ENCODE peak calls at places on chromosomes 16 and 17, in four cellular contexts. One of them, this sample, is unnamed.

GRCh38 chr16:61871837-61872777 is 164.1 kb downstream of the CDH8 start:
- DNase-seq in astrocyte: no peak
- DNase-seq in A673: no peak
- DNase-seq in dorsolateral prefrontal cortex: no peak
- DNase-seq in this sample: no peak

GRCh38 chr16:87951550-87952538 is 610 bp downstream of the BANP start:
- DNase-seq in astrocyte: no peak
- DNase-seq in A673: peak; percentile 38
- DNase-seq in dorsolateral prefrontal cortex: no peak
- DNase-seq in this sample: no peak

GRCh38 chr16:88694221-88695087 is 8.1 kb upstream of the SNAI3 start:
- DNase-seq in astrocyte: no peak
- DNase-seq in A673: no peak
- DNase-seq in dorsolateral prefrontal cortex: no peak
- DNase-seq in this sample: no peak

GRCh38 chr17:68394608-68395331 is 62.5 kb downstream of the WIPI1 start:
- DNase-seq in astrocyte: no peak
- DNase-seq in A673: no peak
- DNase-seq in dorsolateral prefrontal cortex: no peak
- DNase-seq in this sample: no peak

GRCh38 chr16:23608194-23608593 is 12.1 kb upstream of the NDUFAB1 start:
- DNase-seq in astrocyte: peak; percentile 60
- DNase-seq in A673: no peak
- DNase-seq in dorsolateral prefrontal cortex: no peak
- DNase-seq in this sample: peak; percentile 83

GRCh38 chr17:385195-385835 is 32.7 kb upstream of the RPH3AL start:
- DNase-seq in astrocyte: no peak
- DNase-seq in A673: peak; percentile 68
- DNase-seq in dorsolateral prefrontal cortex: no peak
- DNase-seq in this sample: peak; percentile 10

GRCh38 chr17:58402047-58402446 is 15.3 kb downstream of the RNF43 start:
- DNase-seq in astrocyte: peak; percentile 90
- DNase-seq in A673: no peak
- DNase-seq in dorsolateral prefrontal cortex: no peak
- DNase-seq in this sample: no peak

GRCh38 chr17:17819561-17819995 is 17.2 kb downstream of the SREBF1 start:
- DNase-seq in astrocyte: peak; percentile 84
- DNase-seq in A673: peak; percentile 82
- DNase-seq in dorsolateral prefrontal cortex: peak; percentile 76
- DNase-seq in this sample: peak; percentile 93

GRCh38 chr16:46757339-46758050 is 9.4 kb upstream of the MYLK3 start:
- DNase-seq in astrocyte: no peak
- DNase-seq in A673: no peak
- DNase-seq in dorsolateral prefrontal cortex: no peak
- DNase-seq in this sample: no peak

GRCh38 chr17:28346746-28347246 is 10.5 kb downstream of the POLDIP2 start:
- DNase-seq in astrocyte: no peak
- DNase-seq in A673: no peak
- DNase-seq in dorsolateral prefrontal cortex: no peak
- DNase-seq in this sample: no peak

GRCh38 chr17:59331929-59332889 is 754 bp downstream of the YPEL2 start:
- DNase-seq in astrocyte: no peak
- DNase-seq in A673: no peak
- DNase-seq in dorsolateral prefrontal cortex: no peak
- DNase-seq in this sample: no peak

GRCh38 chr16:19841184-19841583 is 43.5 kb downstream of the GPRC5B start:
- DNase-seq in astrocyte: no peak
- DNase-seq in A673: no peak
- DNase-seq in dorsolateral prefrontal cortex: no peak
- DNase-seq in this sample: no peak

GRCh38 chr17:57033296-57033695 is 51.8 kb upstream of the AKAP1 start:
- DNase-seq in astrocyte: no peak
- DNase-seq in A673: no peak
- DNase-seq in dorsolateral prefrontal cortex: no peak
- DNase-seq in this sample: no peak

GRCh38 chr16:73771676-73772075 is 524.9 kb upstream of the PSMD7 start:
- DNase-seq in astrocyte: peak; percentile 25
- DNase-seq in A673: no peak
- DNase-seq in dorsolateral prefrontal cortex: no peak
- DNase-seq in this sample: no peak

GRCh38 chr17:80968602-80969029 is 23.0 kb upstream of the CHMP6 start:
- DNase-seq in astrocyte: peak; percentile 37
- DNase-seq in A673: peak; percentile 71
- DNase-seq in dorsolateral prefrontal cortex: peak; percentile 73
- DNase-seq in this sample: no peak

GRCh38 chr16:17471745-17472075 is 950 bp upstream of the XYLT1 start:
- DNase-seq in astrocyte: peak; percentile 68
- DNase-seq in A673: no peak
- DNase-seq in dorsolateral prefrontal cortex: no peak
- DNase-seq in this sample: no peak

GRCh38 chr16:17474037-17474436 is 3.3 kb upstream of the XYLT1 start:
- DNase-seq in astrocyte: no peak
- DNase-seq in A673: no peak
- DNase-seq in dorsolateral prefrontal cortex: no peak
- DNase-seq in this sample: no peak

GRCh38 chr16:17476414-17477259 is 5.9 kb upstream of the XYLT1 start:
- DNase-seq in astrocyte: peak; percentile 60
- DNase-seq in A673: peak; percentile 32
- DNase-seq in dorsolateral prefrontal cortex: no peak
- DNase-seq in this sample: peak; percentile 43

GRCh38 chr16:17475104-17475503 is 4.3 kb upstream of the XYLT1 start:
- DNase-seq in astrocyte: no peak
- DNase-seq in A673: no peak
- DNase-seq in dorsolateral prefrontal cortex: no peak
- DNase-seq in this sample: no peak

DNA sequence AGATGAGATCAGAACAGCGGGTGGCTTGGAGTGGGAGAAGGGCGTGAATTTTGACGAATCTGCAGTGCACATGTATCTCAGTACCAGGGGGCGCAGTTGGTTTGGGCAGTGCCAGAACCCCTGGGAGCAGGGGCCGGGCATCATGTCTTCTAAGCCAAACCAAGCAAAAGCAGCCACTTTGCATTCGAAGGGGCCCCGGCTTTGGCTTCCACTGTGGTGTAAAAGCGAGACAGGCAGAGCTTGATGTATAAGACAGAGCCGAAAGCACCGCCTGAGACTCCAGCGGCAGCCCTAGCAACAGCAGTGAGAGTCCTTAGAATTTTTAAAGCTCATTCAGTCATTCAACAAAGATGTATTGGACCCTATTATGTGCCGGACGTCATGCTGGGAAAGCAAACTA is 3.8 kb upstream of the XYLT1 start:
- DNase-seq in astrocyte: no peak
- DNase-seq in A673: no peak
- DNase-seq in dorsolateral prefrontal cortex: no peak
- DNase-seq in this sample: no peak
- TF ChIP-seq CTCF in astrocyte: no peak
- TF ChIP-seq CTCF in A673: no peak
- TF ChIP-seq CTCF in dorsolateral prefrontal cortex: no peak
- TF ChIP-seq CTCF in this sample: no peak

GRCh38 chr17:40451420-40451819 is 8.2 kb downstream of the IGFBP4 start:
- DNase-seq in astrocyte: peak; percentile 81
- DNase-seq in A673: no peak
- DNase-seq in dorsolateral prefrontal cortex: no peak
- DNase-seq in this sample: no peak
- H3K4me3 ChIP-seq in astrocyte: no peak overlapping the region
- H3K4me3 ChIP-seq in A673: no peak overlapping the region
- H3K4me3 ChIP-seq in dorsolateral prefrontal cortex: no peak overlapping the region
- H3K4me3 ChIP-seq in this sample: no peak overlapping the region

DNA sequence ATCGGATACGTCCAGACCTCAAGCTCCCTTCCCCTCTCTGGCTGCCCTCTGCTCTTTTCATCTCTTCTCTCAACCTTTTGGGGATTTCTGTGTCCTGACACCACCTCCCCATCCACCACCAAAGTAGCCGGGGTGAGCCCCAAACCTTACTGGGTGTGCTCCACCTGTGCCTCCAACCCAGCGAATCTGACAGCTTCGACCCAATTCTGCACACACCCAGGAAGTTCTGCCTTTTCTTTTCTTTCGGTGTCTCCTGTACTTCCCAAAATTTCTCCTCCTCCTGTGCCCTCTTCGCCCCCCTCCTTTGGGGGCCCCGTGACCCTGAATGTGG is 562 bp downstream of the KCTD11 start:
- DNase-seq in astrocyte: no peak
- DNase-seq in A673: no peak
- DNase-seq in dorsolateral prefrontal cortex: no peak
- DNase-seq in this sample: no peak
- TF ChIP-seq CTCF in astrocyte: no peak
- TF ChIP-seq CTCF in A673: no peak
- TF ChIP-seq CTCF in dorsolateral prefrontal cortex: no peak
- TF ChIP-seq CTCF in this sample: no peak

DNA sequence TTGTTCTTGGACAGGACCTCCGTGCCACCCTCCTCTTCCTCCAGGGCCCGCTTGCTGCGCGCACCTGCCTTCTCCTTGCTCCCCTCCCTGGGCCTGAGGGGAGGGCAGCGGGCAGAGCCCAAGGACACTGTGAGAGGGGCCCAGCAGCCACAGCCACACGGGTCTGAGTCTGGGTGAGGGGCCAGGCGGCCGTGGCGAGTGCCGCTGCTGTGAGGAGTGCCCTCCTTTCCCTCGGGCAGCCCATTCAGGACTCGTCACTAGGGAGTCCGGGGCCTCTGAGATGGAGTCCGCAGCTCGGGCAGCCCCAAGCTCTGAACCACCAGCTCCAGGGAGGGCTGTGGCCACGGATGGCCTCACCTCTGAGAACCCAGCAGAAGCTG is 5.6 kb downstream of the DUS1L start:
- DNase-seq in astrocyte: no peak
- DNase-seq in A673: no peak
- DNase-seq in dorsolateral prefrontal cortex: no peak
- DNase-seq in this sample: no peak
- H3K4me3 ChIP-seq in astrocyte: no peak overlapping the region
- H3K4me3 ChIP-seq in A673: no peak overlapping the region
- H3K4me3 ChIP-seq in dorsolateral prefrontal cortex: no peak overlapping the region
- H3K4me3 ChIP-seq in this sample: no peak overlapping the region

DNA sequence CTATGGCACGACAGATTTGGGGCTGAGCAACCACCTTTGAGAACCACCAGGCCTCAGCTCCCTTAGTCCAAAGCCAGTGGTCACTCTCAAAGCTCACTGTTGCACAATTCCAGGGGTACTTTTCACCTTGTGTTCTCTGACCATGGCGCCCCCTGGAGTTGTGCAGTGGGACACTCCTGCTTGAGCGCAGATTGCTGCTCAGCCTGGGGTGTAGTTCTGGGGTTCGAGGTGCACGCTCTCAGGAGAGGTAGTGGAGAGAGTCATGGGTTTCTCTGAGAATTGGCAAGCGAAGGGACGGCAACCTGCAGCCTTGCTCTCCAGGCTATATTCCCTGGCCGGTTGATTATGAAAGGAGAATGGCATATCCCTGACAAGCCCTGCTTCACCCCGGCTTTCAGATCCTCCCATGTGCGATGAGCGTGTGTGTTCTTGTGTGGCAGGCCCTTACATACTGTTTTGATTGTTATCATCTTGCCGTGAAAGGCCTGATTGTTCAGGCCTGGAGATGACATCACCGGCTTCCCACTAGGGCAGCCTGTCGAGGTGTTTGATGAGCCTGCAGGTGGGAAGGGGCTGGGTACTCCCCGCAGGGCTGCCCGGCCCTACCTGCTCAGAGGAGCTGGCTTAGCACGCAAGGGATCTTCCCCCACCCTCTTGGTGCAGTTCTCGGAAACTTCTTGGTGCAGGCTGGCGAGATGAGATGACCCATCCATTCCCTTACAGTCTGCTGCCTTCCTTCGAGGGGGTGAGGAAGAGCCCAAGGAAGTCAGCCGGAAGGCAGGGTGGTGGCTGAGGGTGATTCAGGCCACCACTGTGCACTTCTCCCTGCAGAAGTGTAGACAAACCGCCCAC is 431.2 kb downstream of the SLC39A11 start:
- DNase-seq in astrocyte: peak; percentile 31
- DNase-seq in A673: no peak
- DNase-seq in dorsolateral prefrontal cortex: peak; percentile 39
- DNase-seq in this sample: peak; percentile 99
- TF ChIP-seq CTCF in astrocyte: no peak
- TF ChIP-seq CTCF in A673: peak; percentile 26
- TF ChIP-seq CTCF in dorsolateral prefrontal cortex: no peak
- TF ChIP-seq CTCF in this sample: peak; percentile 66

DNA sequence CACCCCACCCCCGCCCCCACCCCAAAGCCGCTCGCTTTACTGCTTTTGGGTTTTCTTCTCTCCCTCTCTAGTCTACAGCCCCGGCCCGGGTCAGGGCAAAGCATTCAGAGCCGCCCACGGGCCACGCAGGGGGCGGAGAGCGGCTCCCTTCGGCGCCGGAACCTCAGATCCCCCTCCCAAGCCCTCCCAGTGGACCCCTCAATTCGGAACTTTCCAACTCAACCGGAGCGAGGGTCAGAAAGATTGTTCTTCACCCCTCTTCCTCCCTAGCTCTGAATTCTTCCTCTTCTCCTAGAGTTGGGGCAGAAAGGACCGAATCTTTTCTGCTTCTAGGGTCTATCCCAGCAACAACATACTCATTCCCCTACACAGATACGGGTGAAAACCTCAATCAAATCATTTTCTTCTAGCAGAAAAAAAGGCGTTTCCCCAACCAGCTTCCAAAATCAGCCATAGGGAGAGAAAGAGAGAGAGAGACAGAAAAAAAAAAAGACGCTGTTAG is 1.0 kb downstream of the HOXB2 start:
- DNase-seq in astrocyte: no peak
- DNase-seq in A673: no peak
- DNase-seq in dorsolateral prefrontal cortex: no peak
- DNase-seq in this sample: no peak
- H3K4me3 ChIP-seq in astrocyte: peak overlapping the region; percentile 84
- H3K4me3 ChIP-seq in A673: peak overlapping the region; percentile 85
- H3K4me3 ChIP-seq in dorsolateral prefrontal cortex: no peak overlapping the region
- H3K4me3 ChIP-seq in this sample: peak overlapping the region; percentile 48

GRCh38 chr16:3881499-3881995 is 1.0 kb upstream of the CREBBP start:
- DNase-seq in astrocyte: no peak
- DNase-seq in A673: no peak
- DNase-seq in dorsolateral prefrontal cortex: no peak
- DNase-seq in this sample: peak; percentile 57
- TF ChIP-seq CTCF in astrocyte: no peak
- TF ChIP-seq CTCF in A673: no peak
- TF ChIP-seq CTCF in dorsolateral prefrontal cortex: no peak
- TF ChIP-seq CTCF in this sample: no peak

GRCh38 chr17:7017827-7018200 is 5.0 kb upstream of the BCL6B start:
- DNase-seq in astrocyte: no peak
- DNase-seq in A673: no peak
- DNase-seq in dorsolateral prefrontal cortex: no peak
- DNase-seq in this sample: no peak
- H3K4me3 ChIP-seq in astrocyte: no peak overlapping the region
- H3K4me3 ChIP-seq in A673: no peak overlapping the region
- H3K4me3 ChIP-seq in dorsolateral prefrontal cortex: no peak overlapping the region
- H3K4me3 ChIP-seq in this sample: no peak overlapping the region